ENCODE peak calls at places on chromosomes 2 and 18, in ten cellular contexts. G, V, O, H, R, A, C, M, L and I are unnamed samples.

GRCh38 chr2:63035169-63035568 is 15.5 kb upstream of the OTX1 start:
- DNase-seq in V (no peak), O (no peak), G (no peak), H (no peak), C (no peak), A (no peak), M (no peak), L (no peak), R (no peak), I (no peak)

GRCh38 chr2:235170536-235171510 is 219.0 kb downstream of the SH3BP4 start:
- DNase-seq in O (peak), A (no peak), M (peak), H (no peak), G (no peak), L (peak), V (no peak), R (no peak), C (peak), I (peak)

GRCh38 chr18:46502444-46502843 is 154.6 kb downstream of the LOXHD1 start:
- DNase-seq in M (no peak), V (no peak), L (no peak), O (no peak), G (no peak), C (no peak), A (no peak), R (no peak), H (no peak), I (peak)

GRCh38 chr2:234753701-234754100 is 198.1 kb upstream of the SH3BP4 start:
- DNase-seq in C (no peak), V (no peak), L (no peak), O (no peak), G (no peak), A (no peak), R (no peak), M (no peak), H (no peak), I (peak)

GRCh38 chr2:184596819-184597411 is 1.4 kb upstream of the ZNF804A start:
- DNase-seq in O (peak), V (no peak), L (no peak), C (peak), M (peak), G (no peak), A (no peak), R (no peak), H (no peak), I (peak)

GRCh38 chr2:107475859-107476258 is 350.8 kb upstream of the RGPD4 start:
- DNase-seq in C (no peak), H (no peak), M (no peak), A (no peak), V (no peak), R (no peak), L (no peak), G (no peak), O (no peak), I (no peak)

GRCh38 chr2:239688098-239688497 is 287.3 kb upstream of the HDAC4 start:
- DNase-seq in A (no peak), C (no peak), M (no peak), O (no peak), L (no peak), H (no peak), V (no peak), R (no peak), G (no peak), I (no peak)

GRCh38 chr18:7878265-7879173 is 311.4 kb downstream of the PTPRM start:
- DNase-seq in R (no peak), G (no peak), C (no peak), L (no peak), V (no peak), M (no peak), H (no peak), A (no peak), O (no peak), I (no peak)

GRCh38 chr2:183630964-183631363 is 506.7 kb downstream of the NUP35 start:
- DNase-seq in H (no peak), G (no peak), M (no peak), R (no peak), A (no peak), C (no peak), L (no peak), V (no peak), O (no peak), I (no peak)

DNA sequence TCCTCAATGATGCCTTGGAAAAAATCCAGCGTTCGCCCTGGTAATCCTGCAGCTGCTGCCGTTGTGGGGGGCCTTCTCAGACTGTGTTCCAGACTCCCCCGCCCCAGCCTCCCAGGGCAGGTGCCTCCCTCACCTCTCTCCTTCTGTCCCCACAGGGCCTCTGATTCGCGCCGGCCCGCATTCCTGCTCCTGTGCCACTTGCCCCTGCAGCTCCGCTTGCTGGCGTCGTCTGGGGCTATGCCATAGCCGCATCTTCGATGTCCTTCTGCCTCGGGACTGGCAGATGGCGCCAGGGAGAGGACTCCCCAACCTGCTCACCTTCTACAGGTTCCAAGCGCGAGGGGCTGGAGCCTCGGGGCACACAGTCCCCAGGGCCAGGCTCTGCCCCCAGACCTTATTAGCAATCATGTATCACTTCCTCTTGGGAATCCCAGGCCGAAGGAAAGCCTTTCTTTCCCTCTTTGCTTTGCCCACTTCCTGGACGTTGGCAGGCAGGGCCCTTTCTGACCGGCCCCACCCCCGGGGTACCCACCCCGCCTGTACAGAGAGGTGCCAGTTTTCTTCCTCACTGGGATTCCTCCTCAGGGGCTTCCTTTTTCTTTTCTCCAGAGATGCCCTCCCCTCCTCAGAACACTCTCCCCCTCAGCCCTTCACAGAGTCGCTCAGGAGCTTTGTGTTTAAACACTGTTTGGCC is 4.4 kb downstream of the SPATA3 start:
- DNase-seq in G (no peak), M (no peak), V (no peak), R (no peak), A (no peak), C (no peak), H (no peak), O (no peak), L (no peak), I (no peak)
- TF ChIP-seq CTCF in G (no peak), M (no peak), V (no peak), R (no peak), A (no peak), C (no peak), H (no peak), O (no peak), L (no peak), I (no peak)

DNA sequence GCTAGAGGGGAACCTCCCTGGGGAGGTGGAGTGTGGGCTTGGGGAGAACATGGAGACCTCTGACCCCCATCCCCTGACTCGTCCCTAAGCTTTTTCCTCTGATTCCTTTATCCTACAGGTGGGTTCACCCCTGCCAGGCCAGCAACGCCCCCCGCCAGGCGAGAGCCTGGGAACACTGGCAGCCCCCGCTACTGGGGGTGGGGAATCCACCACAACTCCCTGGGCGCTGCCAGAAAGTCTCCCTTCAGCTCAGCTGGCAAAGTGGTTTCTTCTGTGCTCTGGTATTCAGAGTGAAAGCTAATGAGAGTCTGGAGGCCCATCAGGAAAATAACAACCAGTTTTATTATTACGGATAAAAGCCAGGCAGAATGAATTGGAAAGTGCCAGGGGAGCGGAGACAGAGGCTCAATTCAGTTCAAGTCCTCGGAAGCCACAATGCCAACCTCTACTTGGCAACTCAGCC is 2.8 kb downstream of the DIPK1C start:
- DNase-seq in A (no peak), R (no peak), O (no peak), M (no peak), V (no peak), C (no peak), H (no peak), L (no peak), G (no peak), I (no peak)
- H3K4me3 ChIP-seq in A (no peak), R (no peak), O (no peak), M (no peak), V (no peak), C (no peak), H (no peak), L (no peak), G (no peak), I (no peak)

DNA sequence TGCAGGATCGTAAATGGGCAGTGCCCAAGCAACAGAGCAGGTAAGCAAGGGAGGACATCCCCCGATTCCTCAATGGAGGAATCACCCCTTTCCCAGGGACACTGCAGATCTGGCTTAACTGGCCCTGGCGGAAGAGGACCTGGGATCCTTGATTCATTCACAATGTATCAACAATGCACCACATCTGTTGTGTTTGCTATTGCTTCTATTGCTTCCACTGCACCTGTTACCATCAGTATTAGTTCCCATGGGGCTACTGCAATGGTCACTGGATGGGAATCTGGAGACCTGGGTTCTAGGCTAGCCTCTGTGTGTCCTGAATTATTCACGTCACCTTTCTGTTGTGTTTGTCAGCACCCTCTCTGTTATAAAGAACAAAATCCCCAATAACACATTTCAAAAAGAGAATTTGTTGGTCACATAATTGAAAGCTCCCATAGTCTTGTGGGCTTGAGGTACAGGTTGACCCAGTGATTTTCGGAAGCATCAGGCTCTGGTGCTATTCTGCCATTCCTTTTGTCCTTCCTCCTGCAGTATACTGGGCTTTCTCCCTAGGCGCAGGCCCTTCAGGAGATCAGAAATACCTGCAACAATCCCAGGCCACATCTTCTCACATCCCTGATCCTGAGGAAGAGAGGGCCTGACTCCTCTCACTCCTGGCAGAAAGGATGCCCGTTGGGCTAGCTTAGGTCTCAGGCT is 193.5 kb upstream of the GLI2 start:
- DNase-seq in O (no peak), V (no peak), G (no peak), R (no peak), C (no peak), A (no peak), H (no peak), L (no peak), M (no peak), I (no peak)
- TF ChIP-seq CTCF in O (no peak), V (no peak), G (no peak), R (no peak), C (no peak), A (no peak), H (no peak), L (no peak), M (no peak), I (no peak)

DNA sequence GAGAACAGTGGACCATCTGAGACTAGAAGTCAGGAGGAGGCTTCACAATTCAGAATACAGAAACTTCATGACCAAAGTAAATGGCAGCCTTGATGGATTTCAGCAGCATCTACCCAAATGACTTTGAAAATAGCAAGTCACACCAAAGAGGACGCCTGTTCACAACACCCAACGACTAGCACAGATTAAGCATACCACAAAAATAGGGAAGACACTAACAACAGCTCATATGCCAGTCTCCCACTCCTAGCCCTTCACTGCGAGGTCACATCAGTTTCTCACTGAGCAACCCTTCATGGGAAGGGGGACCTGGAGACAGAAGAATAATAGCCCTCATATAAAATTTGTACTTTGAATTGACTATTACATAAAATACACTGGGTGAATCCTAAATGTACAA is 228.4 kb upstream of the SLC39A10 start:
- DNase-seq in M (no peak), H (no peak), V (no peak), C (no peak), L (no peak), R (no peak), A (no peak), O (no peak), G (no peak), I (no peak)
- H3K4me3 ChIP-seq in M (no peak), H (no peak), V (no peak), C (no peak), L (no peak), R (no peak), A (no peak), O (no peak), G (no peak), I (no peak)

DNA sequence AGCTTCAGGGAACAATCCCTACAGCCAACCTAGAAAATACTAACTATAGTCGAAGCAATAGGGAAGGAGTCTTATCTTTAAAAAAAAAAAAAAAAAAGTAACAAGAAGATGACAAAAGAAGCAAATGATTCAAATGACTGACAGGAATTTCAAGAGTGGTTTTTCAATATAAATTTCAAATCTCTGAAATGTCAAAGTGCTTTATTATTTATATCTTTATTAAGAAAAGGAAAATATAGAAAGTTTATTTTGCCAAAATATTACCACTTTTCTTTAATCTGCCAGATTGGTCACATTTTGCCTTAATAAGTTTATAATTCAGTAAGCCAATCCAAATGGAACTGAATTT is 63.5 kb upstream of the HNRNPA3 start:
- DNase-seq in O (no peak), C (no peak), G (no peak), A (no peak), L (no peak), V (no peak), H (no peak), R (no peak), M (no peak), I (no peak)
- TF ChIP-seq CTCF in O (no peak), C (no peak), G (peak), A (no peak), L (no peak), V (no peak), H (no peak), R (no peak), M (no peak), I (no peak)

GRCh38 chr2:153291718-153292117 is 186.8 kb downstream of the RPRM start:
- DNase-seq in O (no peak), L (no peak), M (no peak), C (no peak), H (no peak), R (no peak), V (no peak), G (no peak), A (no peak), I (no peak)

DNA sequence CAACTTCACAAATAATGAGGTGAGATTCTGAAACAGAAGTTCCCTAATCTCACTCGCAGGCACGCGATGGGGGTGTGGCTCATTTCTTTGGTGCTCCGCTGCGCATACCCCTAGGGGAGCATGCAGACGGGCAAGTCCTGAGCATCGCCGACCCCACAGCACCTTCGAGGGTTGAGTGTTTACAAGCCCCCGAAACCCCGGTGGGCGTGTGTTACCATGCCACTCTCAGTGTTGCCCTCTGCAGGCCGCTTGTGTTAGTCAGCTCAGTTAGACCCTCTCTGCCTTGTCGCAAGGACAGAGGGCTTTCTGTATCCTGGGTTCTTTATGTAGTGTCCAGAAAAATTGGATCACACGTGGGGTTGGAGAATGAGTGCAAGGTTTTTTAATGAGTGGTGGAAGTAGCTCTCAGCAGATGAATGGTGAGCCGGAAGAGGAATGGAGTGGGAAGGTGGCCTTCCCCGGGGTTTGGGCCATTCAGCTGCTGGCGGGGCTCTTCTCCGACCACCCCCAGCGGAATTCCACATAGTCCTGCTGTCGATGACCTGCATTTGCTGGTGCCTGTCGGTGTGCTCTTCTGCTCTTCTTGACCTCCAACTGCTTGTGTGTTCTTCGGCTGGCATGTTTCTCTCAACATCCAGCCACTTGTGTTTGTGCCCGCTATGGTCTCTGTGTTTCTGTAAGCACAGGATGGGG is 191.3 kb downstream of the RPRM start:
- DNase-seq in M (no peak), L (no peak), G (no peak), A (no peak), V (no peak), C (no peak), H (no peak), O (no peak), R (no peak), I (no peak)
- H3K4me3 ChIP-seq in M (no peak), L (no peak), G (no peak), A (no peak), V (no peak), C (no peak), H (no peak), O (no peak), R (no peak), I (no peak)

GRCh38 chr2:148565272-148565894 is 79.2 kb upstream of the EPC2 start:
- DNase-seq in C (peak), H (no peak), G (no peak), V (no peak), O (no peak), M (no peak), R (no peak), A (no peak), L (no peak), I (no peak)
- TF ChIP-seq CTCF in C (peak), H (peak), G (peak), V (peak), O (peak), M (no peak), R (peak), A (peak), L (peak), I (no peak)

DNA sequence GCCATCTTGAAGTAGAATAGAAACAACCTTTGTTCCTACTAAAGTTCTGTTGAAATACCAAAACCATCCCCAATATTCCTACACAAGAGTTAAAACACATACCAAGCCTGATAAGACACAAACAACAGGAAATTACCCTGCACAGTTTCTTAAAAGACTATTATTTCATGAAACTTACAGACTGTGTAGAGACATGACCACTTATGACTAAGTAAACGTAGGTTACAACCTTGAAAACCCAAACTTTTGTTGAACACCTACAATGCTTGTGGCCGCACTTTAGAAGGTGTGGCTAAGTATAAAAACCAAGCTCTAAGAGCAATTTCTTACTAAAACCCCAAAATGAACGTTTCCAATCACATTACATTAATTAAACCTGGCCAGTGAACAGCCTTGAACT is 2.0 kb downstream of the SMAD2 start:
- DNase-seq in V (no peak), M (no peak), O (no peak), L (no peak), A (no peak), R (no peak), C (peak), H (no peak), G (no peak), I (peak)
- H3K4me3 ChIP-seq in V (no peak), M (no peak), O (peak), L (peak), A (peak), R (peak), C (peak), H (no peak), G (peak), I (peak)